ENCODE peak calls at places on chromosomes 13 and 19, in nine cellular contexts. One of them, this sample, is unnamed.
A peak's percentile ranks its signal among the peaks of the same experiment; 100 is the strongest.

GRCh38 chr13:37716395-37716794 is 117.8 kb upstream of the POSTN start:
- DNase-seq in posterior cingulate gyrus: no peak
- DNase-seq in body of pancreas: no peak
- DNase-seq in CD8-positive, alpha-beta T cell: no peak
- DNase-seq in GM20000: no peak
- DNase-seq in activated T-helper 1 cell treated with Interleukin-2 at 50 U/mL for 16 hours: no peak
- DNase-seq in IMR-90: peak; percentile 72
- DNase-seq in T-helper 17 cell: no peak
- DNase-seq in central memory CD8-positive, alpha-beta T cell: no peak
- DNase-seq in this sample: no peak

GRCh38 chr13:38905861-38906260 is 84.8 kb downstream of the STOML3 start:
- DNase-seq in posterior cingulate gyrus: no peak
- DNase-seq in activated T-helper 1 cell treated with Interleukin-2 at 50 U/mL for 16 hours: no peak
- DNase-seq in IMR-90: no peak
- DNase-seq in central memory CD8-positive, alpha-beta T cell: no peak
- DNase-seq in CD8-positive, alpha-beta T cell: no peak
- DNase-seq in body of pancreas: no peak
- DNase-seq in GM20000: no peak
- DNase-seq in T-helper 17 cell: no peak
- DNase-seq in this sample: no peak

GRCh38 chr13:109684084-109684835 is 102.1 kb downstream of the IRS2 start:
- DNase-seq in IMR-90: no peak
- DNase-seq in CD8-positive, alpha-beta T cell: no peak
- DNase-seq in activated T-helper 1 cell treated with Interleukin-2 at 50 U/mL for 16 hours: no peak
- DNase-seq in T-helper 17 cell: no peak
- DNase-seq in body of pancreas: no peak
- DNase-seq in central memory CD8-positive, alpha-beta T cell: no peak
- DNase-seq in posterior cingulate gyrus: no peak
- DNase-seq in GM20000: no peak
- DNase-seq in this sample: no peak

GRCh38 chr13:28542804-28543203 is 47.9 kb upstream of the FLT1 start:
- DNase-seq in GM20000: no peak
- DNase-seq in CD8-positive, alpha-beta T cell: no peak
- DNase-seq in activated T-helper 1 cell treated with Interleukin-2 at 50 U/mL for 16 hours: no peak
- DNase-seq in IMR-90: no peak
- DNase-seq in central memory CD8-positive, alpha-beta T cell: no peak
- DNase-seq in T-helper 17 cell: no peak
- DNase-seq in body of pancreas: no peak
- DNase-seq in posterior cingulate gyrus: no peak
- DNase-seq in this sample: no peak

GRCh38 chr13:107715496-107715895 is 499.8 kb downstream of the LIG4 start:
- DNase-seq in T-helper 17 cell: no peak
- DNase-seq in GM20000: no peak
- DNase-seq in activated T-helper 1 cell treated with Interleukin-2 at 50 U/mL for 16 hours: no peak
- DNase-seq in body of pancreas: no peak
- DNase-seq in CD8-positive, alpha-beta T cell: no peak
- DNase-seq in posterior cingulate gyrus: no peak
- DNase-seq in central memory CD8-positive, alpha-beta T cell: no peak
- DNase-seq in IMR-90: no peak
- DNase-seq in this sample: no peak

GRCh38 chr19:40610396-40611064 is 9.4 kb downstream of the LTBP4 start:
- DNase-seq in IMR-90: no peak
- DNase-seq in body of pancreas: peak; percentile 70
- DNase-seq in activated T-helper 1 cell treated with Interleukin-2 at 50 U/mL for 16 hours: peak; percentile 56
- DNase-seq in T-helper 17 cell: peak; percentile 58
- DNase-seq in CD8-positive, alpha-beta T cell: peak; percentile 45
- DNase-seq in GM20000: no peak
- DNase-seq in central memory CD8-positive, alpha-beta T cell: peak; percentile 66
- DNase-seq in posterior cingulate gyrus: no peak
- DNase-seq in this sample: peak; percentile 61

GRCh38 chr19:2765376-2765775 is 17.7 kb downstream of the SGTA start:
- DNase-seq in GM20000: no peak
- DNase-seq in IMR-90: no peak
- DNase-seq in activated T-helper 1 cell treated with Interleukin-2 at 50 U/mL for 16 hours: no peak
- DNase-seq in posterior cingulate gyrus: no peak
- DNase-seq in T-helper 17 cell: no peak
- DNase-seq in CD8-positive, alpha-beta T cell: no peak
- DNase-seq in body of pancreas: no peak
- DNase-seq in central memory CD8-positive, alpha-beta T cell: no peak
- DNase-seq in this sample: no peak

GRCh38 chr19:3975637-3976087 is 4.8 kb upstream of the DAPK3 start:
- DNase-seq in posterior cingulate gyrus: no peak
- DNase-seq in GM20000: no peak
- DNase-seq in body of pancreas: peak; percentile 13
- DNase-seq in T-helper 17 cell: no peak
- DNase-seq in activated T-helper 1 cell treated with Interleukin-2 at 50 U/mL for 16 hours: no peak
- DNase-seq in central memory CD8-positive, alpha-beta T cell: no peak
- DNase-seq in IMR-90: no peak
- DNase-seq in CD8-positive, alpha-beta T cell: no peak
- DNase-seq in this sample: no peak

GRCh38 chr19:39156230-39156890 is 30.8 kb downstream of the PAK4 start:
- DNase-seq in activated T-helper 1 cell treated with Interleukin-2 at 50 U/mL for 16 hours: no peak
- DNase-seq in CD8-positive, alpha-beta T cell: no peak
- DNase-seq in T-helper 17 cell: no peak
- DNase-seq in posterior cingulate gyrus: no peak
- DNase-seq in body of pancreas: peak; percentile 37
- DNase-seq in central memory CD8-positive, alpha-beta T cell: no peak
- DNase-seq in IMR-90: peak; percentile 29
- DNase-seq in GM20000: no peak
- DNase-seq in this sample: no peak

GRCh38 chr19:18741566-18742121 is 49.5 kb downstream of the COMP start:
- DNase-seq in T-helper 17 cell: no peak
- DNase-seq in CD8-positive, alpha-beta T cell: no peak
- DNase-seq in body of pancreas: peak; percentile 81
- DNase-seq in activated T-helper 1 cell treated with Interleukin-2 at 50 U/mL for 16 hours: no peak
- DNase-seq in IMR-90: no peak
- DNase-seq in central memory CD8-positive, alpha-beta T cell: no peak
- DNase-seq in posterior cingulate gyrus: no peak
- DNase-seq in GM20000: no peak
- DNase-seq in this sample: no peak

GRCh38 chr19:14519860-14520407 is 1.7 kb upstream of the DNAJB1 start:
- DNase-seq in central memory CD8-positive, alpha-beta T cell: no peak
- DNase-seq in body of pancreas: peak; percentile 36
- DNase-seq in GM20000: no peak
- DNase-seq in activated T-helper 1 cell treated with Interleukin-2 at 50 U/mL for 16 hours: no peak
- DNase-seq in T-helper 17 cell: no peak
- DNase-seq in CD8-positive, alpha-beta T cell: no peak
- DNase-seq in posterior cingulate gyrus: no peak
- DNase-seq in IMR-90: peak; percentile 88
- DNase-seq in this sample: no peak

GRCh38 chr13:29679357-29680050 is 84.0 kb upstream of the SLC7A1 start:
- DNase-seq in GM20000: no peak
- DNase-seq in CD8-positive, alpha-beta T cell: no peak
- DNase-seq in activated T-helper 1 cell treated with Interleukin-2 at 50 U/mL for 16 hours: no peak
- DNase-seq in posterior cingulate gyrus: no peak
- DNase-seq in body of pancreas: peak; percentile 41
- DNase-seq in T-helper 17 cell: no peak
- DNase-seq in central memory CD8-positive, alpha-beta T cell: no peak
- DNase-seq in IMR-90: no peak
- DNase-seq in this sample: no peak

GRCh38 chr13:44402902-44403719 is 29.5 kb downstream of the SERP2 start:
- DNase-seq in CD8-positive, alpha-beta T cell: no peak
- DNase-seq in posterior cingulate gyrus: no peak
- DNase-seq in IMR-90: no peak
- DNase-seq in activated T-helper 1 cell treated with Interleukin-2 at 50 U/mL for 16 hours: no peak
- DNase-seq in body of pancreas: peak; percentile 33
- DNase-seq in central memory CD8-positive, alpha-beta T cell: no peak
- DNase-seq in GM20000: no peak
- DNase-seq in T-helper 17 cell: no peak
- DNase-seq in this sample: no peak

GRCh38 chr19:13121551-13122274 is 3.6 kb downstream of the NACC1 start:
- DNase-seq in body of pancreas: no peak
- DNase-seq in posterior cingulate gyrus: no peak
- DNase-seq in T-helper 17 cell: no peak
- DNase-seq in central memory CD8-positive, alpha-beta T cell: no peak
- DNase-seq in activated T-helper 1 cell treated with Interleukin-2 at 50 U/mL for 16 hours: no peak
- DNase-seq in GM20000: no peak
- DNase-seq in IMR-90: no peak
- DNase-seq in CD8-positive, alpha-beta T cell: no peak
- DNase-seq in this sample: no peak

GRCh38 chr13:79290595-79291244 is 115.3 kb downstream of the RBM26 start:
- DNase-seq in posterior cingulate gyrus: no peak
- DNase-seq in body of pancreas: no peak
- DNase-seq in IMR-90: no peak
- DNase-seq in central memory CD8-positive, alpha-beta T cell: no peak
- DNase-seq in GM20000: no peak
- DNase-seq in activated T-helper 1 cell treated with Interleukin-2 at 50 U/mL for 16 hours: no peak
- DNase-seq in CD8-positive, alpha-beta T cell: no peak
- DNase-seq in T-helper 17 cell: no peak
- DNase-seq in this sample: no peak

GRCh38 chr19:55641376-55642152 is 762 bp downstream of the ZNF580 start:
- DNase-seq in CD8-positive, alpha-beta T cell: peak; percentile 29
- DNase-seq in GM20000: peak; percentile 62
- DNase-seq in body of pancreas: no peak
- DNase-seq in IMR-90: peak; percentile 18
- DNase-seq in central memory CD8-positive, alpha-beta T cell: no peak
- DNase-seq in activated T-helper 1 cell treated with Interleukin-2 at 50 U/mL for 16 hours: no peak
- DNase-seq in T-helper 17 cell: no peak
- DNase-seq in posterior cingulate gyrus: no peak
- DNase-seq in this sample: no peak

GRCh38 chr13:112131740-112132113 is 64.8 kb downstream of the SOX1 start:
- DNase-seq in CD8-positive, alpha-beta T cell: no peak
- DNase-seq in central memory CD8-positive, alpha-beta T cell: no peak
- DNase-seq in activated T-helper 1 cell treated with Interleukin-2 at 50 U/mL for 16 hours: no peak
- DNase-seq in IMR-90: no peak
- DNase-seq in body of pancreas: no peak
- DNase-seq in GM20000: no peak
- DNase-seq in T-helper 17 cell: no peak
- DNase-seq in posterior cingulate gyrus: no peak
- DNase-seq in this sample: no peak

GRCh38 chr13:89401209-89401810 is 1730.1 kb downstream of the SLITRK5 start:
- DNase-seq in CD8-positive, alpha-beta T cell: no peak
- DNase-seq in IMR-90: peak; percentile 73
- DNase-seq in activated T-helper 1 cell treated with Interleukin-2 at 50 U/mL for 16 hours: no peak
- DNase-seq in T-helper 17 cell: no peak
- DNase-seq in posterior cingulate gyrus: no peak
- DNase-seq in central memory CD8-positive, alpha-beta T cell: no peak
- DNase-seq in body of pancreas: no peak
- DNase-seq in GM20000: no peak
- DNase-seq in this sample: no peak

GRCh38 chr19:14407889-14408640 is 11.1 kb downstream of the DDX39A start:
- DNase-seq in GM20000: no peak
- DNase-seq in central memory CD8-positive, alpha-beta T cell: no peak
- DNase-seq in IMR-90: no peak
- DNase-seq in body of pancreas: no peak
- DNase-seq in activated T-helper 1 cell treated with Interleukin-2 at 50 U/mL for 16 hours: no peak
- DNase-seq in T-helper 17 cell: no peak
- DNase-seq in CD8-positive, alpha-beta T cell: no peak
- DNase-seq in posterior cingulate gyrus: no peak
- DNase-seq in this sample: no peak

GRCh38 chr13:102693250-102693649 is 1.6 kb downstream of the METTL21C start:
- DNase-seq in central memory CD8-positive, alpha-beta T cell: no peak
- DNase-seq in activated T-helper 1 cell treated with Interleukin-2 at 50 U/mL for 16 hours: no peak
- DNase-seq in IMR-90: no peak
- DNase-seq in T-helper 17 cell: no peak
- DNase-seq in GM20000: no peak
- DNase-seq in body of pancreas: no peak
- DNase-seq in CD8-positive, alpha-beta T cell: no peak
- DNase-seq in posterior cingulate gyrus: no peak
- DNase-seq in this sample: no peak

GRCh38 chr13:44281252-44282000 is 92.2 kb upstream of the SERP2 start:
- DNase-seq in activated T-helper 1 cell treated with Interleukin-2 at 50 U/mL for 16 hours: no peak
- DNase-seq in IMR-90: no peak
- DNase-seq in GM20000: no peak
- DNase-seq in T-helper 17 cell: no peak
- DNase-seq in body of pancreas: no peak
- DNase-seq in central memory CD8-positive, alpha-beta T cell: no peak
- DNase-seq in CD8-positive, alpha-beta T cell: no peak
- DNase-seq in posterior cingulate gyrus: no peak
- DNase-seq in this sample: no peak

GRCh38 chr19:4140237-4140711 is 13.2 kb upstream of the CREB3L3 start:
- DNase-seq in central memory CD8-positive, alpha-beta T cell: no peak
- DNase-seq in CD8-positive, alpha-beta T cell: no peak
- DNase-seq in IMR-90: peak; percentile 72
- DNase-seq in activated T-helper 1 cell treated with Interleukin-2 at 50 U/mL for 16 hours: no peak
- DNase-seq in T-helper 17 cell: no peak
- DNase-seq in posterior cingulate gyrus: peak; percentile 31
- DNase-seq in GM20000: peak; percentile 79
- DNase-seq in body of pancreas: peak; percentile 20
- DNase-seq in this sample: no peak

GRCh38 chr19:47155141-47155540 is 24.5 kb downstream of the SAE1 start:
- DNase-seq in GM20000: no peak
- DNase-seq in central memory CD8-positive, alpha-beta T cell: no peak
- DNase-seq in CD8-positive, alpha-beta T cell: no peak
- DNase-seq in posterior cingulate gyrus: no peak
- DNase-seq in T-helper 17 cell: no peak
- DNase-seq in IMR-90: no peak
- DNase-seq in activated T-helper 1 cell treated with Interleukin-2 at 50 U/mL for 16 hours: no peak
- DNase-seq in body of pancreas: no peak
- DNase-seq in this sample: no peak

GRCh38 chr13:28423010-28423409 is 71.9 kb downstream of the FLT1 start:
- DNase-seq in T-helper 17 cell: no peak
- DNase-seq in CD8-positive, alpha-beta T cell: peak; percentile 16
- DNase-seq in posterior cingulate gyrus: peak; percentile 17
- DNase-seq in body of pancreas: no peak
- DNase-seq in central memory CD8-positive, alpha-beta T cell: no peak
- DNase-seq in IMR-90: no peak
- DNase-seq in GM20000: peak; percentile 40
- DNase-seq in activated T-helper 1 cell treated with Interleukin-2 at 50 U/mL for 16 hours: no peak
- DNase-seq in this sample: peak; percentile 29

GRCh38 chr13:100439247-100439955 is 149.2 kb downstream of the GGACT start:
- DNase-seq in IMR-90: no peak
- DNase-seq in posterior cingulate gyrus: no peak
- DNase-seq in activated T-helper 1 cell treated with Interleukin-2 at 50 U/mL for 16 hours: no peak
- DNase-seq in central memory CD8-positive, alpha-beta T cell: no peak
- DNase-seq in body of pancreas: no peak
- DNase-seq in CD8-positive, alpha-beta T cell: no peak
- DNase-seq in T-helper 17 cell: no peak
- DNase-seq in GM20000: no peak
- DNase-seq in this sample: no peak

GRCh38 chr13:20714161-20714560 is 10.7 kb downstream of the IL17D start:
- DNase-seq in central memory CD8-positive, alpha-beta T cell: no peak
- DNase-seq in CD8-positive, alpha-beta T cell: no peak
- DNase-seq in posterior cingulate gyrus: no peak
- DNase-seq in IMR-90: no peak
- DNase-seq in T-helper 17 cell: no peak
- DNase-seq in activated T-helper 1 cell treated with Interleukin-2 at 50 U/mL for 16 hours: no peak
- DNase-seq in GM20000: no peak
- DNase-seq in body of pancreas: no peak
- DNase-seq in this sample: no peak

GRCh38 chr19:56314018-56314583 is 538 bp downstream of the ZSCAN5A start:
- DNase-seq in CD8-positive, alpha-beta T cell: no peak
- DNase-seq in activated T-helper 1 cell treated with Interleukin-2 at 50 U/mL for 16 hours: no peak
- DNase-seq in central memory CD8-positive, alpha-beta T cell: peak; percentile 11
- DNase-seq in body of pancreas: no peak
- DNase-seq in IMR-90: peak; percentile 22
- DNase-seq in GM20000: peak; percentile 33
- DNase-seq in posterior cingulate gyrus: peak; percentile 9
- DNase-seq in T-helper 17 cell: no peak
- DNase-seq in this sample: no peak

GRCh38 chr13:46097015-46097414 is 7.8 kb downstream of the CPB2 start:
- DNase-seq in T-helper 17 cell: no peak
- DNase-seq in posterior cingulate gyrus: peak; percentile 46
- DNase-seq in activated T-helper 1 cell treated with Interleukin-2 at 50 U/mL for 16 hours: no peak
- DNase-seq in CD8-positive, alpha-beta T cell: no peak
- DNase-seq in IMR-90: no peak
- DNase-seq in body of pancreas: no peak
- DNase-seq in central memory CD8-positive, alpha-beta T cell: no peak
- DNase-seq in GM20000: no peak
- DNase-seq in this sample: peak; percentile 71

GRCh38 chr19:6801397-6802086 is 29.0 kb downstream of the VAV1 start:
- DNase-seq in posterior cingulate gyrus: peak; percentile 16
- DNase-seq in T-helper 17 cell: peak; percentile 63
- DNase-seq in IMR-90: no peak
- DNase-seq in CD8-positive, alpha-beta T cell: peak; percentile 82
- DNase-seq in central memory CD8-positive, alpha-beta T cell: peak; percentile 67
- DNase-seq in body of pancreas: peak; percentile 35
- DNase-seq in GM20000: peak; percentile 70
- DNase-seq in activated T-helper 1 cell treated with Interleukin-2 at 50 U/mL for 16 hours: peak; percentile 72
- DNase-seq in this sample: peak; percentile 22

GRCh38 chr19:33463194-33463593 is 58.4 kb downstream of the PEPD start:
- DNase-seq in central memory CD8-positive, alpha-beta T cell: no peak
- DNase-seq in posterior cingulate gyrus: no peak
- DNase-seq in T-helper 17 cell: no peak
- DNase-seq in IMR-90: peak; percentile 64
- DNase-seq in GM20000: no peak
- DNase-seq in CD8-positive, alpha-beta T cell: no peak
- DNase-seq in body of pancreas: no peak
- DNase-seq in activated T-helper 1 cell treated with Interleukin-2 at 50 U/mL for 16 hours: no peak
- DNase-seq in this sample: no peak

This sample was measured in dorsolateral prefrontal cortex.